ENCODE peak calls at places on chromosome 12, in seven cellular contexts. L is ovary, P is right lobe of liver, O is Panc1, B is SK-N-SH, C is osteoblast, K is AG09309. J is an unnamed sample.

GRCh38 chr12:57185906-57186508 is 30.6 kb upstream of the NXPH4 start:
- DNase-seq in L (no peak), P (no peak), O (no peak), B (no peak), C (no peak), K (no peak), J (no peak)

GRCh38 chr12:28162697-28163096 is 27.6 kb upstream of the CCDC91 start:
- DNase-seq in L (no peak), P (no peak), O (no peak), B (no peak), C (no peak), K (no peak), J (no peak)

GRCh38 chr12:104480826-104481457 is 24.2 kb downstream of the CHST11 start:
- DNase-seq in L (no peak), P (peak), O (no peak), B (no peak), C (peak), K (no peak), J (no peak)

GRCh38 chr12:18651525-18651924 is 86.3 kb downstream of the PLCZ1 start:
- DNase-seq in L (no peak), P (no peak), O (no peak), B (no peak), C (no peak), K (no peak), J (no peak)

GRCh38 chr12:12877789-12878455 is 13.4 kb upstream of the GPRC5A start:
- DNase-seq in L (no peak), P (no peak), O (no peak), B (peak), C (no peak), K (no peak), J (no peak)

GRCh38 chr12:113040722-113041168 is 15.8 kb upstream of the DTX1 start:
- DNase-seq in L (peak), P (peak), O (no peak), B (no peak), C (no peak), K (peak), J (peak)

GRCh38 chr12:91603060-91603459 is 420.4 kb upstream of the DCN start:
- DNase-seq in L (no peak), P (no peak), O (no peak), B (no peak), C (no peak), K (no peak), J (no peak)

GRCh38 chr12:82832091-82832490 is 145.4 kb downstream of the TMTC2 start:
- DNase-seq in L (no peak), P (no peak), O (no peak), B (no peak), C (no peak), K (no peak), J (no peak)

GRCh38 chr12:75212072-75212471 is 2.4 kb upstream of the KCNC2 start:
- DNase-seq in L (no peak), P (no peak), O (no peak), B (no peak), C (no peak), K (no peak), J (no peak)

GRCh38 chr12:112005419-112006395 is 7.3 kb downstream of the TMEM116 start:
- DNase-seq in L (no peak), P (no peak), O (no peak), B (no peak), C (no peak), K (no peak), J (no peak)

GRCh38 chr12:12704593-12705230 is 8.7 kb upstream of the GPR19 start:
- DNase-seq in L (peak), P (no peak), O (no peak), B (peak), C (peak), K (peak), J (peak)

GRCh38 chr12:124184456-124184855 is 110.4 kb upstream of the RFLNA start:
- DNase-seq in L (no peak), P (no peak), O (no peak), B (no peak), C (peak), K (no peak), J (no peak)

GRCh38 chr12:45257185-45257585 is 41.3 kb downstream of the ANO6 start:
- DNase-seq in L (no peak), P (no peak), O (no peak), B (no peak), C (no peak), K (no peak), J (no peak)

GRCh38 chr12:111636209-111636928 is 37.3 kb upstream of the ATXN2 start:
- DNase-seq in L (peak), P (peak), O (no peak), B (peak), C (peak), K (peak), J (peak)

GRCh38 chr12:126936181-126936851 is 1330.7 kb upstream of the TMEM132C start:
- DNase-seq in L (no peak), P (peak), O (no peak), B (no peak), C (no peak), K (no peak), J (no peak)

GRCh38 chr12:79420146-79420618 is 270.6 kb downstream of the PAWR start:
- DNase-seq in L (no peak), P (no peak), O (peak), B (no peak), C (peak), K (peak), J (peak)

GRCh38 chr12:58030566-58031279 is 89.4 kb downstream of the ATP23 start:
- DNase-seq in L (no peak), P (no peak), O (no peak), B (no peak), C (peak), K (peak), J (no peak)

GRCh38 chr12:49357099-49357678 is 10.1 kb upstream of the SPATS2 start:
- DNase-seq in L (no peak), P (no peak), O (no peak), B (peak), C (peak), K (no peak), J (no peak)

GRCh38 chr12:48029811-48030650 is 25.8 kb upstream of the COL2A1 start:
- DNase-seq in L (no peak), P (no peak), O (no peak), B (no peak), C (peak), K (no peak), J (no peak)

GRCh38 chr12:58368001-58368400 is 426.6 kb downstream of the ATP23 start:
- DNase-seq in L (no peak), P (no peak), O (no peak), B (no peak), C (no peak), K (no peak), J (no peak)

GRCh38 chr12:80419660-80420059 is 24.4 kb upstream of the PTPRQ start:
- DNase-seq in L (no peak), P (no peak), O (no peak), B (no peak), C (no peak), K (no peak), J (no peak)

DNA sequence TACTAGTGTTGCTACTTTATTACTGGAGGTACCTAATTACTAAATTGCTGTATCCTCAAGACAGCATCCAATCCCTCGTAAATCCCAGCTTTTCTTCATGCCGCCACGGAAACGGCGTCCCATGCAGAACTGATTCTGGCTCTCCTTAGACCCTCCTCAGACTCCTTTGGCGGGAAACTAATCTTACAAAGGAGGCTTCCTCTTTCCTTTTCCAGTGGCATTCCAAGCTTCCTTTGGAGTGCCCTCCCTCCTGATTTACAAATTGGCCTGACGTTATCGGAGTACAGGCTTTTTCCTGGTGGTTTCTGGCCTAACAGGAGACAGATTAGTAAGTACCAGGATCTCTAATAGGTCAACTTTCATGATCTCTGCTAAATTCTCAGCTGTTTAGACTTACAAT is 1.4 kb upstream of the ZDHHC17 start:
- DNase-seq in L (no peak), P (no peak), O (no peak), B (no peak), C (no peak), K (no peak), J (no peak)
- H3K4me3 ChIP-seq in L (no peak), P (no peak), O (peak), B (no peak), C (peak), K (peak), J (no peak)

GRCh38 chr12:116968986-116969385 is 58.2 kb downstream of the FBXW8 start:
- DNase-seq in L (no peak), P (no peak), O (no peak), B (no peak), C (no peak), K (no peak), J (no peak)

GRCh38 chr12:116964740-116965090 is 54.0 kb downstream of the FBXW8 start:
- DNase-seq in L (no peak), P (no peak), O (no peak), B (no peak), C (no peak), K (no peak), J (no peak)

GRCh38 chr12:116971222-116971621 is 60.5 kb downstream of the FBXW8 start:
- DNase-seq in L (no peak), P (no peak), O (no peak), B (no peak), C (no peak), K (no peak), J (no peak)

GRCh38 chr12:116964004-116964739 is 53.4 kb downstream of the FBXW8 start:
- DNase-seq in L (no peak), P (no peak), O (no peak), B (peak), C (no peak), K (no peak), J (no peak)

DNA sequence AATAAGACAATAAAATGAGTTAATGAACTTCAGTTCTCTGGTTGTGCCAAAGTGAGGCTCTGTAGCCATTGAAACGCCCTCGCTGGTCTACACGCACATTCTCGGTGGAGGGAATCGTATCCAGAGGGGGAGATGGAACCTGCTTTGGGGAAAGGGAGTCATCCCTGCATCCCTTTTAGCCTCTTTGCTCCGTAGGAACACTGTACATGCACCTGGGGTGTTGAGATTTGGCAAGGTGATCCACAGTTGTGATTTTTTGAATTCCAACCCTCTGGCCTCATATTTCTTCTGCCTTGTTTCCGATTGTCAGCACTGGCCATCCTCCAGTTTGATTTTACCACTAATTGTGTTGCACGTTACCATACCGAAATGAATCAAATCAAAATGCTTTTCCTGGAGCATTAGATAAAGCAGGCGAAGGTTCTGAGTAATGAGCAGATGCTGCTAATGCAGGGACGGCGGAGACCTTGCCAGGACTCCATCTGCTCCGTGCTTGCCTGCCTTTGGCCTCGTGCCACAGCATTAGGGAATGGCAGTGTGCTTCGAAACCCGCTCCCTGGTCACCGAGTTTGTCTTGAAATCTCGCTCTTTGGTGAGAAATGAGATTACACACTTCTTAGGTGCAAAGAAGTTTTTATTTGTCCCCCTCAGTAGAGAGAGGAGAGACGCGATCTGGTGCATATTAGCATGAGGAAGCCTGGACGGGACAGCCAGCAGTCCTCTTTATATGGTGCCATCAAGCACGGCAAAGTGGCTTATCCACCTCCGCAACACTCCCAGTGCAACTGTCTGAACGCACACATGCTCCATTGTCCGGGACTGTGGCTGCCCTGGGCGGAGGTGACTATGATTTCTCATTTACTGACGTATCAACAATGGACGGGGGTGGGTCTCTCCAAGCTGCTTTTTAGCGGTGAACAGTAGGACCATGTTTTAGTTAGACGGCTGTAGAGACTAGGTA is 59.1 kb downstream of the FBXW8 start:
- DNase-seq in L (peak), P (no peak), O (no peak), B (peak), C (no peak), K (no peak), J (no peak)
- TF ChIP-seq CTCF in L (no peak), P (no peak), O (no peak), B (no peak), C (no peak), K (no peak), J (no peak)

DNA sequence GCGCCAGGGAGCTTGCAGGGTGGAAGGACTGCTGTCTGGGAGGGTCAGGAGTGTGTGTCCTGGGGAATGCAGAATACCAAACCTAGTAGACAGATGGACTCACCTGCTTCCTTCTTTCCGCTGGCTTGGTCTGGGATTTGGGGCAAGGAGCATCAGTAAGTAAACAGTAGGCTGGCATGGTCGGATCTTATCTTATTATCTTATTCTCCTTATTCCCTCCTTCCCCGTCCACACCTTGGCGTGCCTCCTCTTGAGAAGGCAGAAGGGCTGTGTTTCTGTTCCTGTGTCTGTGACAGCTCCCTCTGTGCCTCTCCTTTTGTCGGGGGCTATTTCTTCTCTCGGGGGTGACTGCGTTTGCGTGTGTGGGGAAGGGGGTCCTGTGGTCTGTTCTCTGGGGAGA is 4.1 kb downstream of the KRT86 start:
- DNase-seq in L (no peak), P (no peak), O (no peak), B (no peak), C (no peak), K (no peak), J (no peak)
- H3K4me3 ChIP-seq in L (no peak), P (no peak), O (no peak), B (peak), C (peak), K (no peak), J (peak)

DNA sequence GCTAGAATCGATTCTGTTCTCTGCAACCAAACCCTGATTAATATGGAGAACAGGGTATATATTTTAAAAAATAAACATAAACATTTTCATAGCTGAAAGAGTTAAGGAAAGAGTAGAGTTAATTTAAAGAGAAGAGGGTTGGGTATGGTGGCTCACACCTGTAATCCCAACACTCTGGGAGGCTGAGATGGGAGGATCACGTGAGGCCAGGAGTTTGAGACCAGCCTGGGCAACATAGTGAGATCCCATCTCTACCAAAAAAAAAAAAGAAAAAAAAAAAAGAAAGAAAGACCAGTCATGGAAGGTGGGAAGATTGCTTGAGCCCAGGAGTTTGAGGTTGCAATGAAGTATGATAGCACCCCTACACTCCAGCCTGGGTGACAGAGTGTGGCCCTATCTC is 25.5 kb downstream of the GTSF1 start:
- DNase-seq in L (no peak), P (no peak), O (no peak), B (no peak), C (no peak), K (no peak), J (no peak)
- TF ChIP-seq CTCF in L (no peak), P (no peak), O (no peak), B (no peak), C (no peak), K (no peak), J (no peak)

GRCh38 chr12:118061876-118062791 is 1.2 kb upstream of the WSB2 start:
- DNase-seq in L (peak), P (peak), O (no peak), B (peak), C (peak), K (no peak), J (peak)

GRCh38 chr12:118063567-118064391 is 2.8 kb upstream of the WSB2 start:
- DNase-seq in L (no peak), P (no peak), O (no peak), B (no peak), C (peak), K (no peak), J (no peak)

GRCh38 chr12:118065380-118065779 is 4.4 kb upstream of the WSB2 start:
- DNase-seq in L (no peak), P (no peak), O (no peak), B (no peak), C (no peak), K (no peak), J (no peak)

GRCh38 chr12:118061011-118061875 is at the start of gene WSB2:
- DNase-seq in L (peak), P (peak), O (no peak), B (peak), C (peak), K (no peak), J (no peak)

DNA sequence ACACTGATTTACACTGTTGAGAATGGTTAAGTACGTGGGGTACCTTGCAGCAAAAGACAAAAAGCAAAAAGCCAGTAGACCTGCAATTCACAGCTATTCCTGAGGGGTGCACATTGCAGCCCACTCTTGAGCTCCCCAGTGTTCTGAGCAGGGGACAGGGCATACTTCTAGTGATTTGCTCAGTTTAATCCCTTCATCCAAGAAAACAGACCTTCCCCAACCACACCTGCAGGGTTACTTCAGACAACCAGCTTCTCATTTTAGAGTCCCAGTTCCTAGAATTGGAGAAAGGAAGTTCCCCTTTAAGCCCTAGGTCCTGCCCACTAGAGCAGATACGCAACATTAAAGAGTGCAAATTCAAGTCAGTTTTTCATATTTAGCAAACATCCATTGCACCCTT is 3.6 kb upstream of the WSB2 start:
- DNase-seq in L (no peak), P (no peak), O (no peak), B (peak), C (no peak), K (no peak), J (no peak)
- H3K4me3 ChIP-seq in L (no peak), P (no peak), O (no peak), B (no peak), C (no peak), K (no peak), J (no peak)

GRCh38 chr12:29425722-29426121 is 44.8 kb upstream of the ERGIC2 start:
- DNase-seq in L (no peak), P (no peak), O (no peak), B (no peak), C (no peak), K (no peak), J (no peak)

GRCh38 chr12:29428630-29429029 is 47.7 kb upstream of the ERGIC2 start:
- DNase-seq in L (no peak), P (no peak), O (no peak), B (no peak), C (no peak), K (peak), J (peak)

GRCh38 chr12:29429999-29430698 is 49.2 kb upstream of the ERGIC2 start:
- DNase-seq in L (no peak), P (no peak), O (no peak), B (no peak), C (no peak), K (no peak), J (peak)

GRCh38 chr12:29426516-29426915 is 45.5 kb upstream of the ERGIC2 start:
- DNase-seq in L (no peak), P (no peak), O (no peak), B (no peak), C (no peak), K (no peak), J (no peak)

GRCh38 chr12:29427964-29428363 is 47.0 kb upstream of the ERGIC2 start:
- DNase-seq in L (no peak), P (no peak), O (no peak), B (peak), C (no peak), K (no peak), J (no peak)
- TF ChIP-seq CTCF in L (no peak), P (no peak), O (peak), B (peak), C (no peak), K (peak), J (peak)

DNA sequence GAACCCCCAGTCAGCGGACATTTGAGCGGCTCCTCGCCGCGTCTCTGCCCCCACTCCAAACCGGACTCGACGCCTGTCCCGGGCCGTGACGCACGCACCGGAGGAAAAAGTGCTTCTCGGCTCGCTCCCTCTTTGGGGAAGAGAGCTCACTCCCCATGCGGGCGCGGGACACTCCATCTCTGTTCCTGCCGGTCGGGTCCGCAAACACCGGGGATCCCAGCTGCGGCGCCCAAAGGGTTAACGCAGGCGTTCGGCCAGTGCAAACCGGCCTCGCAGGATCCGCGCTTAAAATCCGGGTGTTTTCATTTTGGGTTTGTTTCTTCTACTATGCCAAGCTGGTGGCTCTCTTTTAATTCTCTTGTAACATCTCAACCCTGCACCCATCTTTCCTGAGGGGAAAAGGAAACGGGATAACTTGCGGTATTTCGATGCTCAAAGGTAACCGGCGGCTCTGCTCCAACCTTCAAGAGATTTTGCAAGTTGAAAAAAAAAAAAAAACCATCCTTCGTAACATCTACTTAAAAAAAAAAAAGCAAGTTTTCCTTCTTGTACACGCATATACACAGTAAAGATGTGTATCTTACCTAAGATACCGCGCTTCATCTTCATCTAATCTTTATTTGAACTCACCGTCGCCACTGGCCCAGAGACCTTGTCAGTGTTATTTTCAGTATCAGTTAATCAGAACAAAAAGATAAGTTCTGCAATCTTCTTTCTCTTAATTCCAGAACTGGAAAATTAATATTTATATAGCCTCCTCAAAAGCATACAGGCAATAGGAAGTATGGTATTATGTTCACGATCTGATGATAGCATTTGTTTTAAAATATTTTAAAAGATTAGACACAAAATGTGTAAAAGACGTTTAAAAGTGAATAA is 1.6 kb upstream of the ATP2B1 start:
- DNase-seq in L (peak), P (peak), O (no peak), B (no peak), C (peak), K (peak), J (no peak)
- H3K4me3 ChIP-seq in L (peak), P (peak), O (peak), B (peak), C (peak), K (peak), J (peak)

GRCh38 chr12:119835068-119835467 is 42.1 kb downstream of the CIT start:
- DNase-seq in L (no peak), P (no peak), O (no peak), B (no peak), C (no peak), K (no peak), J (peak)
- TF ChIP-seq CTCF in L (no peak), P (no peak), O (peak), B (peak), C (peak), K (peak), J (peak)

GRCh38 chr12:29741342-29742241 is 42.1 kb downstream of the TMTC1 start:
- DNase-seq in L (no peak), P (no peak), O (no peak), B (no peak), C (peak), K (no peak), J (peak)
- H3K4me3 ChIP-seq in L (no peak), P (no peak), O (no peak), B (no peak), C (peak), K (no peak), J (no peak)